ENCODE peak calls at places on chromosomes 2 and 18, in four cellular contexts. Z is A549, S is hypothalamus, V is globus pallidus. E is an unnamed sample.

GRCh38 chr18:55085557-55086285 is 126.5 kb upstream of the CCDC68 start:
- DNase-seq in Z (no peak), S (no peak), V (no peak), E (no peak)

GRCh38 chr18:65352183-65352582 is 398.6 kb upstream of the CDH7 start:
- DNase-seq in Z (no peak), S (no peak), V (no peak), E (no peak)

GRCh38 chr2:102367331-102367971 is 11.9 kb downstream of the IL18R1 start:
- DNase-seq in Z (no peak), S (no peak), V (no peak), E (no peak)

GRCh38 chr2:145091011-145091744 is 571.3 kb upstream of the ZEB2 start:
- DNase-seq in Z (no peak), S (no peak), V (no peak), E (no peak)

GRCh38 chr2:230723363-230723762 is 10.7 kb downstream of the CAB39 start:
- DNase-seq in Z (no peak), S (no peak), V (no peak), E (peak; percentile 13)

GRCh38 chr2:108612514-108613183 is 78.4 kb downstream of the LIMS1 start:
- DNase-seq in Z (no peak), S (no peak), V (no peak), E (no peak)

GRCh38 chr2:57479994-57480393 is 566.6 kb upstream of the VRK2 start:
- DNase-seq in Z (no peak), S (no peak), V (no peak), E (no peak)

GRCh38 chr2:199136241-199136640 is 321.5 kb downstream of the SATB2 start:
- DNase-seq in Z (no peak), S (no peak), V (no peak), E (no peak)

GRCh38 chr2:145760781-145761649 is 1241.1 kb upstream of the ZEB2 start:
- DNase-seq in Z (no peak), S (no peak), V (no peak), E (no peak)

GRCh38 chr2:66201242-66201641 is 233.7 kb upstream of the MEIS1 start:
- DNase-seq in Z (no peak), S (no peak), V (no peak), E (no peak)

GRCh38 chr18:43893001-43893637 is 615.8 kb upstream of the SYT4 start:
- DNase-seq in Z (no peak), S (no peak), V (no peak), E (no peak)

GRCh38 chr2:241272722-241273551 is 42.5 kb downstream of the HDLBP start:
- DNase-seq in Z (no peak), S (peak; percentile 38), V (no peak), E (peak; percentile 94)

GRCh38 chr2:24721470-24721869 is 71.7 kb downstream of the PTRHD1 start:
- DNase-seq in Z (no peak), S (peak; percentile 75), V (peak; percentile 94), E (peak; percentile 77)

GRCh38 chr18:53745228-53745967 is 479.1 kb downstream of the MBD2 start:
- DNase-seq in Z (no peak), S (no peak), V (no peak), E (no peak)

GRCh38 chr18:41993151-41993550 is 38.1 kb downstream of the PIK3C3 start:
- DNase-seq in Z (no peak), S (no peak), V (no peak), E (no peak)

GRCh38 chr2:72916743-72917137 is 579 bp upstream of the EMX1 start:
- DNase-seq in Z (no peak), S (no peak), V (no peak), E (no peak)

GRCh38 chr18:32424696-32425095 is 46.0 kb downstream of the GAREM1 start:
- DNase-seq in Z (no peak), S (no peak), V (peak; percentile 70), E (peak; percentile 37)

GRCh38 chr2:204177251-204177976 is 240.9 kb downstream of the ICOS start:
- DNase-seq in Z (no peak), S (no peak), V (no peak), E (no peak)

GRCh38 chr2:240919161-240919781 is 13.1 kb downstream of the CROCC2 start:
- DNase-seq in Z (no peak), S (no peak), V (no peak), E (peak; percentile 41)

GRCh38 chr2:70331012-70331411 is 29.1 kb upstream of the FAM136A start:
- DNase-seq in Z (no peak), S (no peak), V (no peak), E (no peak)

GRCh38 chr18:77014538-77014937 is 118.0 kb downstream of the MBP start:
- DNase-seq in Z (no peak), S (no peak), V (no peak), E (no peak)

GRCh38 chr2:109201465-109202420 is 72.7 kb downstream of the SH3RF3 start:
- DNase-seq in Z (no peak), S (no peak), V (no peak), E (no peak)

GRCh38 chr2:172921538-172922236 is 154.0 kb upstream of the MAP3K20 start:
- DNase-seq in Z (no peak), S (no peak), V (no peak), E (no peak)

GRCh38 chr2:191857406-191857805 is 10.5 kb upstream of the CAVIN2 start:
- DNase-seq in Z (no peak), S (no peak), V (no peak), E (no peak)

GRCh38 chr2:129367118-129367517 is 612.3 kb upstream of the RAB6C start:
- DNase-seq in Z (no peak), S (no peak), V (no peak), E (no peak)

GRCh38 chr2:121104721-121105141 is 180.3 kb downstream of the TFCP2L1 start:
- DNase-seq in Z (no peak), S (no peak), V (no peak), E (no peak)

GRCh38 chr2:99395589-99396130 is 58.5 kb downstream of the EIF5B start:
- DNase-seq in Z (no peak), S (no peak), V (no peak), E (no peak)

GRCh38 chr2:12120281-12121150 is 374.1 kb downstream of the LPIN1 start:
- DNase-seq in Z (no peak), S (no peak), V (no peak), E (no peak)

GRCh38 chr2:234409590-234409989 is 87.3 kb downstream of the ARL4C start:
- DNase-seq in Z (no peak), S (no peak), V (no peak), E (no peak)

GRCh38 chr2:12318427-12319057 is 398.2 kb upstream of the TRIB2 start:
- DNase-seq in Z (no peak), S (no peak), V (no peak), E (no peak)

GRCh38 chr2:185939858-185940257 is 201.3 kb downstream of the FSIP2 start:
- DNase-seq in Z (no peak), S (no peak), V (no peak), E (no peak)

GRCh38 chr2:51413726-51414125 is 381.8 kb upstream of the NRXN1 start:
- DNase-seq in Z (no peak), S (no peak), V (no peak), E (no peak)

GRCh38 chr18:79950440-79951341 is 762 bp downstream of the SLC66A2 start:
- DNase-seq in Z (peak; percentile 25), S (no peak), V (no peak), E (no peak)

GRCh38 chr2:182360012-182360662 is 66.7 kb downstream of the PDE1A start:
- DNase-seq in Z (no peak), S (no peak), V (no peak), E (peak; percentile 79)

GRCh38 chr18:13800505-13801259 is 23.3 kb upstream of the MC5R start:
- DNase-seq in Z (peak; percentile 58), S (peak; percentile 58), V (peak; percentile 65), E (peak; percentile 73)

GRCh38 chr2:235968616-235969324 is 199.4 kb downstream of the GBX2 start:
- DNase-seq in Z (no peak), S (no peak), V (no peak), E (peak; percentile 74)

GRCh38 chr2:37156071-37156856 is 516 bp downstream of the EIF2AK2 start:
- DNase-seq in Z (peak; percentile 77), S (no peak), V (no peak), E (peak; percentile 78)

GRCh38 chr2:190583507-190584337 is 49.2 kb upstream of the NEMP2 start:
- DNase-seq in Z (no peak), S (no peak), V (peak; percentile 20), E (peak; percentile 86)

GRCh38 chr2:11775384-11775783 is 29.0 kb downstream of the LPIN1 start:
- DNase-seq in Z (no peak), S (no peak), V (no peak), E (no peak)